ENCODE peak calls at places on chromosomes 6 and 20, in eight cellular contexts. P is gastrocnemius medialis; Z is caudate nucleus; R is CD4-positive, CD25-positive, alpha-beta regulatory T cell; Y is left ventricle myocardium inferior; T is mammary epithelial cell; L is naive thymus-derived CD4-positive, alpha-beta T cell; N is uterus. I is an unnamed sample.

GRCh38 chr20:2998728-2999127 is 44.7 kb upstream of the GNRH2 start:
- DNase-seq in P (no peak), Z (no peak), R (no peak), Y (no peak), T (no peak), L (no peak), N (no peak), I (no peak)

GRCh38 chr20:36932476-36933426 is 18.8 kb downstream of the SAMHD1 start:
- DNase-seq in P (no peak), Z (no peak), R (no peak), Y (no peak), T (no peak), L (no peak), N (no peak), I (no peak)

GRCh38 chr20:36861625-36861874 is 14.4 kb upstream of the TLDC2 start:
- DNase-seq in P (no peak), Z (no peak), R (no peak), Y (peak; percentile 56), T (no peak), L (no peak), N (no peak), I (no peak)

GRCh38 chr6:140923048-140923447 is 1209.7 kb upstream of the GJE1 start:
- DNase-seq in P (no peak), Z (no peak), R (no peak), Y (no peak), T (no peak), L (no peak), N (no peak), I (no peak)

GRCh38 chr6:132298344-132298949 is 102.8 kb downstream of the MOXD1 start:
- DNase-seq in P (no peak), Z (no peak), R (peak; percentile 48), Y (no peak), T (peak; percentile 23), L (peak; percentile 11), N (no peak), I (peak; percentile 16)

GRCh38 chr6:157537518-157537917 is 156.5 kb downstream of the ZDHHC14 start:
- DNase-seq in P (peak; percentile 48), Z (no peak), R (no peak), Y (no peak), T (no peak), L (no peak), N (no peak), I (no peak)

GRCh38 chr6:121592261-121592935 is 157.0 kb downstream of the GJA1 start:
- DNase-seq in P (no peak), Z (no peak), R (no peak), Y (no peak), T (no peak), L (no peak), N (no peak), I (no peak)

GRCh38 chr6:158072083-158072721 is 90.5 kb downstream of the SYNJ2 start:
- DNase-seq in P (peak; percentile 55), Z (peak; percentile 42), R (peak; percentile 79), Y (peak; percentile 68), T (peak; percentile 46), L (peak; percentile 69), N (peak; percentile 79), I (peak; percentile 56)

GRCh38 chr6:119148102-119148824 is 69.8 kb upstream of the FAM184A start:
- DNase-seq in P (no peak), Z (no peak), R (peak; percentile 16), Y (no peak), T (peak; percentile 70), L (no peak), N (peak; percentile 38), I (no peak)

GRCh38 chr20:44010162-44010704 is 95.6 kb downstream of the TOX2 start:
- DNase-seq in P (no peak), Z (no peak), R (no peak), Y (no peak), T (no peak), L (no peak), N (no peak), I (no peak)

DNA sequence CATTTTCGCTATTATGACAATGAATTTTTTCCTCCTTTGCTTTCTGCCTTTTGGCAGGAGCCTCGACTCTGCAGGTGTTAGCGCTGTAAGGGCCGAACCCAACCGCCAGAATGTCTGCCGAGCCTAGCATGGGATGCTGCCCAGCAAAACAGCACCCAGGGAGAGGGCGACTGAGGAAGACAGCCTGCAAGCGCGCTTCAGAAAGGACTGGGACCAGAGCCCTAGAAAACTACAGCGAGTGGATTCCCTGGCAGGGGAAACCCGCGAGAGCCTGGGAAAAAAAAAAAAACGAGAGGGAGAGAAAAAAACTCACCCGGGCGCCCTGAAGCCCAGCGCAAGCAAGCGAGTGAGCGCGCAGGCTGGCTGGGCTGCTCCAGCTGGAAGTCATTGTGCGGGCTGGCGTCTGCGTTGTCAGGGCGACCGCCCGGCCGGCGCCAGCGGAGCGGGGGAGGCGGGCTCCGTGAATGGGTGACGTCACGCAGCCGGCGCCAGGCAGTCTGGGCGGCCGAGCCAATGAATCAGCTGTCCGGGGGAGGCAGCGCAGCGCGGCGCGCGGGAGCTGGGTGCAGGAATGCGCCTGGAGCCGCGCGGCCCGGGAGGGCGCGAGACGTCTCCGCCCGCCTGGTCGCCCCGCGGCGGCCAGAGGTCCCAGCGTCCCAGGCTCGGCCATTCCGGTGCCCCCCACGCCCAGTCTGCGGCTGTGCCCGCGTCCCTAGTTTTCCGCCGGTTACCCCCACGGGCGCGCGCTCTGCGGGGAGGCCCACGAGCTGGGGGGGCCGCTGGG is 32.6 kb upstream of the ID4 start:
- DNase-seq in P (peak; percentile 94), Z (peak; percentile 91), R (peak; percentile 67), Y (peak; percentile 95), T (peak; percentile 91), L (no peak), N (peak; percentile 95), I (no peak)
- H3K27ac ChIP-seq in P (peak overlapping the region; percentile 96), Z (peak overlapping the region; percentile 93), R (no peak overlapping the region), Y (peak overlapping the region; percentile 93), T (peak overlapping the region; percentile 30), L (no peak overlapping the region), N (peak overlapping the region; percentile 86), I (no peak overlapping the region)

GRCh38 chr6:56525976-56526375 is 116.7 kb downstream of the DST start:
- DNase-seq in P (no peak), Z (no peak), R (no peak), Y (no peak), T (no peak), L (no peak), N (no peak), I (no peak)
- H3K27ac ChIP-seq in P (peak overlapping the region; percentile 65), Z (peak overlapping the region; percentile 76), R (no peak overlapping the region), Y (peak overlapping the region; percentile 59), T (no peak overlapping the region), L (no peak overlapping the region), N (peak overlapping the region; percentile 83), I (no peak overlapping the region)

DNA sequence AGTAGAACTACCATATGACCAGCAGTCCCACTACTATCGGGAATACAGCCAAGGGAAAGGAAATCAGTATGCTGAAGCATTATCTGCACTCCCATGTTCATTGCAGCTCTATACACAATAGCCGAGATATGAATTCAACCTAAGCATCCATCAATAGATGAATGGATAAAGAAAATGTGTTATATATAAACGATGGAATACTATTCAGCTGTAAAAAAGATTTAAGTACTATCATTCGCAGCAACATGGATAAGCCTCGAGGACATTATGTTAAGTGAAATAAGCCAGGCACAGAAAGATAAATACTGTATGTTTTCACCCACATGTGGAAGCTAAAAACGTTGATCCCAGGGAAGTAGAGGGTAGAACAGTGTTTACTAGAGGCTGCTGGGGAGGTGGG is 44.1 kb downstream of the DTNBP1 start:
- DNase-seq in P (no peak), Z (no peak), R (no peak), Y (no peak), T (no peak), L (no peak), N (no peak), I (no peak)
- H3K27ac ChIP-seq in P (no peak overlapping the region), Z (no peak overlapping the region), R (no peak overlapping the region), Y (no peak overlapping the region), T (no peak overlapping the region), L (no peak overlapping the region), N (no peak overlapping the region), I (no peak overlapping the region)

DNA sequence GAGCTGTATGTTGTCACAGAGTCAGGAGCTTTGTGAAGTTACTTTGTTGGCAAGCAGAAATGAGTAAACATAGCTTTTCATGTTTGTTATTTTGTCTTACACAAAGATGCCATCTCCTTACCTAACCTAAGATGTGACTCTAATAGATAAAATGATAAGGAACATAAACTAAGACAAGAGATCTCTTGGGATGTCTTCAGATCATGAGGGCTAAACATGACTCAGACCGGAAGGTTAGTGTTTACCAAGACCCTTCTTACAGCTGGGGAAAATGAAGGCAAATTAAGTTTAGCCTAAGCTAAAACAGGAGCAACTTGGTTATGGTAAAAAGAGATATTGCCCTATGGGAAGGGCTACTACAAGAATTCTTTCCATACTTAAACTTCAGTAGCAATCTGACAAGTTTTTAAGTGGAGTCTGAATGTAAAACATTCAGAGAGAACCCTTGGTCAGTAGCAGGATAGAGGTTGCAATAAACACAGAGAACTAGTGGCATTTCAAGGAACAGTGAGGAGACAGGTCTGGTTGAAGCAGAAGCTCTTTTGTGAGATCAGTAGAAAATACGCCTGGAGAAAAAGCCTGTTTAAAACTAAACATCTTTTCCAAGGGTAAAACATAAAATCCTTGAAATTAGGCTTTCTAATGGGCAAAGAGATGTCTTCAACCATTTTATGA is 29.9 kb downstream of the SGK1 start:
- DNase-seq in P (no peak), Z (no peak), R (no peak), Y (no peak), T (peak; percentile 45), L (no peak), N (no peak), I (no peak)
- H3K27ac ChIP-seq in P (no peak overlapping the region), Z (peak overlapping the region; percentile 60), R (no peak overlapping the region), Y (peak overlapping the region; percentile 36), T (peak overlapping the region; percentile 100), L (no peak overlapping the region), N (no peak overlapping the region), I (no peak overlapping the region)

GRCh38 chr6:100553243-100553642 is 88.5 kb upstream of the SIM1 start:
- DNase-seq in P (no peak), Z (no peak), R (no peak), Y (no peak), T (no peak), L (no peak), N (no peak), I (no peak)
- H3K27ac ChIP-seq in P (no peak overlapping the region), Z (no peak overlapping the region), R (no peak overlapping the region), Y (no peak overlapping the region), T (no peak overlapping the region), L (no peak overlapping the region), N (no peak overlapping the region), I (no peak overlapping the region)

I was measured in CD4-positive, alpha-beta memory T cell.